ENCODE peak calls at places on chromosome 2, in ten cellular contexts. K, T, N, E, G, A, Z, U, M and S are unnamed samples.

GRCh38 chr2:203328735-203329549 is 748 bp downstream of the ABI2 start:
- DNase-seq in K (peak; percentile 11), T (peak; percentile 72), E (no peak), G (no peak), N (no peak), U (peak; percentile 53), Z (no peak), M (peak; percentile 52), A (peak; percentile 40), S (no peak)

GRCh38 chr2:48356701-48357322 is 173.1 kb upstream of the STON1 start:
- DNase-seq in T (peak; percentile 43), U (no peak), Z (no peak), N (no peak), M (no peak), A (no peak), E (no peak), K (no peak), G (no peak), S (no peak)

GRCh38 chr2:78606895-78607294 is 418.6 kb upstream of the REG3G start:
- DNase-seq in M (no peak), G (no peak), E (no peak), K (no peak), T (no peak), U (no peak), Z (no peak), N (no peak), A (no peak), S (no peak)

GRCh38 chr2:38702413-38702812 is 36.5 kb downstream of the GALM start:
- DNase-seq in U (no peak), M (no peak), G (no peak), E (no peak), T (no peak), A (no peak), K (no peak), Z (no peak), N (no peak), S (no peak)

GRCh38 chr2:147829106-147829505 is 15.7 kb upstream of the ACVR2A start:
- DNase-seq in G (no peak), A (no peak), Z (no peak), T (no peak), U (no peak), K (no peak), M (no peak), E (no peak), N (no peak), S (no peak)

GRCh38 chr2:241011751-241012510 is 13.5 kb downstream of the SNED1 start:
- DNase-seq in U (peak; percentile 51), A (no peak), M (no peak), N (peak; percentile 15), G (no peak), T (no peak), K (no peak), Z (peak; percentile 18), E (peak; percentile 50), S (peak; percentile 72)

GRCh38 chr2:30981101-30981500 is 157.1 kb downstream of the GALNT14 start:
- DNase-seq in Z (no peak), K (no peak), M (no peak), A (no peak), U (no peak), G (no peak), N (no peak), T (no peak), E (no peak), S (no peak)

GRCh38 chr2:52311862-52312261 is 1279.9 kb upstream of the NRXN1 start:
- DNase-seq in E (no peak), U (no peak), N (no peak), T (peak; percentile 64), A (no peak), G (no peak), Z (no peak), K (no peak), M (no peak), S (no peak)

GRCh38 chr2:171712051-171712450 is 24.8 kb downstream of the DYNC1I2 start:
- DNase-seq in A (no peak), N (no peak), Z (no peak), G (no peak), K (no peak), T (no peak), M (no peak), U (no peak), E (no peak), S (no peak)

GRCh38 chr2:183490930-183491329 is 366.7 kb downstream of the NUP35 start:
- DNase-seq in T (no peak), U (peak; percentile 48), M (no peak), K (no peak), A (no peak), N (no peak), Z (no peak), G (no peak), E (no peak), S (no peak)

GRCh38 chr2:220504890-220505564 is 877.6 kb downstream of the SLC4A3 start:
- DNase-seq in Z (no peak), T (peak; percentile 48), K (no peak), A (no peak), N (no peak), E (no peak), M (peak; percentile 18), G (peak; percentile 82), U (peak; percentile 58), S (no peak)

GRCh38 chr2:237998530-237998929 is 31.7 kb downstream of the UBE2F start:
- DNase-seq in K (no peak), T (no peak), N (no peak), G (no peak), A (no peak), M (no peak), Z (no peak), U (no peak), E (no peak), S (no peak)

DNA sequence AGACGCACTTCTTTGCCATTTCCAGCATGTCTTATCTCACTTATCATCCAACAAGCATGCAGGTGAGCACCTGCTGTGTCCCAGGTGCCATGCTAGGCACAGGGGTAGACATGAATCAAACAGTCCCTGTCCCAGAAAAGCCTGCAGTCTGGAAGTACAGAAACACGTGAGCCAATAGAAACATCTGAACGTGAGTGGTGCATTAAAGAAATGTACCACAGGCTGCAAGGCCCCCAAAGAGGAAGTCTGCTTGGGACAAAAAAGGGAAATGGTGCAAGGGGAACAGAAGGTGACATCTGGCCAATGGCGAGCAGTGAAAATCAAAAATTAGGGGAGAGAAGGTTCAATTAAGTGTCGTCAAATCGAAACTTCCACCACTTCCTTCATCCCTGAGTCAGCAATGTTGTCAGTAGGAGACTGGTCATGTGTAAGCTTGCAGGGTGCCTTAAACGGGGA is 17.6 kb upstream of the TMEM247 start:
- DNase-seq in N (no peak), U (no peak), E (no peak), Z (no peak), M (no peak), K (no peak), G (no peak), T (no peak), A (no peak), S (no peak)
- TF ChIP-seq CTCF in N (no peak), U (no peak), E (peak; percentile 8), Z (no peak), M (no peak), K (peak; percentile 58), G (peak; percentile 65), T (no peak), A (no peak), S (no peak)

DNA sequence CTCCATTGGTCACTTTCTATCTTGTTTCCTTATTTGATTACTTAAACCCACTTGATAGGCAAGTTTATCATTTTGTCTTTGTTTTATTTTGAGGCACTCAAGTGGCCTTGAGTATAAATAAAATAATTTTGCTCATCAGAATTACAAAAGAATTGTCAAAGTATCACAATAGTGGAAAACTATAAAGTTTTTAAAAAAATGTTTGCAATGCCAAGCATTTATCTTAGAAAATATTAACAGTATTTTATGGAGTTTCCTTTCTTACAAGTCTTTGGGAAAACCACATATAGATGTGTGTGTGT is 14.7 kb downstream of the PMS1 start:
- DNase-seq in Z (no peak), G (no peak), N (no peak), M (no peak), A (no peak), E (no peak), U (no peak), T (no peak), K (no peak), S (no peak)
- TF ChIP-seq CTCF in Z (no peak), G (peak; percentile 38), N (no peak), M (no peak), A (no peak), E (peak; percentile 2), U (no peak), T (no peak), K (no peak), S (no peak)

GRCh38 chr2:102187191-102188150 is 648 bp downstream of the IL1RL2 start:
- DNase-seq in A (no peak), K (peak; percentile 28), Z (peak; percentile 69), N (peak; percentile 49), U (peak; percentile 57), E (peak; percentile 72), T (peak; percentile 69), G (no peak), M (no peak), S (no peak)
- TF ChIP-seq CTCF in A (no peak), K (peak; percentile 29), Z (no peak), N (peak; percentile 29), U (peak; percentile 19), E (peak; percentile 50), T (no peak), G (no peak), M (no peak), S (peak; percentile 58)

GRCh38 chr2:236574424-236575145 is 5.0 kb downstream of the ACKR3 start:
- DNase-seq in U (peak; percentile 83), G (no peak), N (no peak), E (no peak), K (no peak), M (no peak), T (no peak), A (no peak), Z (no peak), S (no peak)

GRCh38 chr2:236577481-236578410 is 8.1 kb downstream of the ACKR3 start:
- DNase-seq in G (no peak), K (no peak), U (peak; percentile 51), A (no peak), Z (no peak), N (no peak), M (no peak), E (no peak), T (no peak), S (no peak)

GRCh38 chr2:236575501-236575900 is 5.9 kb downstream of the ACKR3 start:
- DNase-seq in Z (no peak), E (no peak), G (no peak), A (no peak), N (no peak), M (no peak), T (no peak), K (no peak), U (no peak), S (no peak)

GRCh38 chr2:236576978-236577377 is 7.4 kb downstream of the ACKR3 start:
- DNase-seq in Z (no peak), G (no peak), E (no peak), K (no peak), M (no peak), T (no peak), U (no peak), N (no peak), A (no peak), S (no peak)

DNA sequence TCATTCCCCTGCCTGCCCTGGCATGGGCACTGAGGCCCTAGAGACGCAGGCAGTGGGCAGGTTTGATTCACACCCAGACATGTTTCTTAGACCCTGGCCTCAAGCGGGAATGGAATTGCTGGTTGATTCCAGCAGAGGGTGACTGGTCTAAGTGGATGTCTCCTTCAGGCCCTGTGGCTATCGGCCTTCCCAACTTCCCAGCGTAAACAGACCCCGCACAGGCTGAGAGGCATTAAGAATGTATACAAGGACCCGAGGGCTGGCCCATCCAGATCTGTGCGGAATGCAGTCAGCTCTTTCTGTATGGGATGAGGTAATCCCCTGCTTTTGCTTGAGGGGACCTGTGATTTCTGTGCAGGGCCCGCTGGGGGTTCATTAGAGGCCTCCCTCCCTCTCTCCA is 6.4 kb downstream of the ACKR3 start:
- DNase-seq in A (peak; percentile 39), K (no peak), E (no peak), M (no peak), G (no peak), Z (no peak), T (peak; percentile 56), U (peak; percentile 28), N (no peak), S (no peak)
- TF ChIP-seq CTCF in A (no peak), K (no peak), E (no peak), M (no peak), G (no peak), Z (no peak), T (peak; percentile 33), U (no peak), N (no peak), S (peak; percentile 63)